ENCODE peak calls at places on chromosomes 5 and 9, in nine cellular contexts. N is uterus, A is body of pancreas, O is WERI-Rb-1, W is A549, H is endothelial cell, V is MM.1S, B is H9, F is thoracic aorta. L is an unnamed sample.

GRCh38 chr5:88964831-88965230 is 81.8 kb upstream of the MEF2C start:
- DNase-seq in N (no peak), A (no peak), O (no peak), W (no peak), H (no peak), V (no peak), B (no peak), F (no peak), L (no peak)

GRCh38 chr9:37749129-37749528 is 4.5 kb upstream of the TRMT10B start:
- DNase-seq in N (no peak), A (no peak), O (no peak), W (no peak), H (no peak), V (no peak), B (no peak), F (no peak), L (no peak)

GRCh38 chr9:7910426-7911015 is 110.9 kb upstream of the DMAC1 start:
- DNase-seq in N (no peak), A (no peak), O (no peak), W (no peak), H (no peak), V (no peak), B (no peak), F (no peak), L (no peak)

GRCh38 chr9:98856982-98857381 is 49.5 kb downstream of the GALNT12 start:
- DNase-seq in N (no peak), A (no peak), O (no peak), W (no peak), H (no peak), V (no peak), B (no peak), F (no peak), L (no peak)

GRCh38 chr9:99929652-99930051 is 23.2 kb downstream of the STX17 start:
- DNase-seq in N (no peak), A (no peak), O (no peak), W (no peak), H (no peak), V (no peak), B (no peak), F (no peak), L (no peak)

GRCh38 chr9:136438909-136439549 is 616 bp downstream of the INPP5E start:
- DNase-seq in N (peak; percentile 38), A (peak; percentile 21), O (peak; percentile 31), W (peak; percentile 25), H (peak; percentile 44), V (peak; percentile 53), B (peak; percentile 48), F (no peak), L (peak; percentile 91)

GRCh38 chr9:6355728-6356127 is 27.6 kb downstream of the TPD52L3 start:
- DNase-seq in N (no peak), A (no peak), O (no peak), W (no peak), H (no peak), V (no peak), B (no peak), F (no peak), L (peak; percentile 42)

GRCh38 chr5:148372883-148373282 is 10.9 kb upstream of the FBXO38 start:
- DNase-seq in N (no peak), A (no peak), O (peak; percentile 71), W (no peak), H (no peak), V (no peak), B (no peak), F (no peak), L (no peak)

GRCh38 chr9:136943291-136944093 is 1.0 kb downstream of the FBXW5 start:
- DNase-seq in N (no peak), A (no peak), O (no peak), W (peak; percentile 50), H (peak; percentile 36), V (peak; percentile 37), B (no peak), F (no peak), L (peak; percentile 84)

GRCh38 chr5:132677191-132677590 is 3.4 kb downstream of the IL4 start:
- DNase-seq in N (peak; percentile 38), A (peak; percentile 40), O (peak; percentile 55), W (peak; percentile 97), H (peak; percentile 21), V (no peak), B (peak; percentile 59), F (peak; percentile 68), L (no peak)

GRCh38 chr5:140311011-140311467 is 8.1 kb upstream of the PFDN1 start:
- DNase-seq in N (no peak), A (no peak), O (no peak), W (no peak), H (no peak), V (no peak), B (no peak), F (no peak), L (no peak)

GRCh38 chr5:40775846-40776657 is 20.3 kb upstream of the TTC33 start:
- DNase-seq in N (no peak), A (no peak), O (no peak), W (no peak), H (no peak), V (no peak), B (no peak), F (no peak), L (no peak)

GRCh38 chr5:150022163-150022540 is 21.6 kb downstream of the HMGXB3 start:
- DNase-seq in N (no peak), A (peak; percentile 13), O (no peak), W (no peak), H (no peak), V (peak; percentile 41), B (no peak), F (no peak), L (no peak)

GRCh38 chr9:398085-398484 is 183.4 kb downstream of the DOCK8 start:
- DNase-seq in N (no peak), A (no peak), O (no peak), W (no peak), H (no peak), V (no peak), B (no peak), F (no peak), L (no peak)

GRCh38 chr9:123343428-123344272 is 12.3 kb upstream of the CRB2 start:
- DNase-seq in N (no peak), A (no peak), O (no peak), W (no peak), H (no peak), V (no peak), B (no peak), F (no peak), L (peak; percentile 87)

DNA sequence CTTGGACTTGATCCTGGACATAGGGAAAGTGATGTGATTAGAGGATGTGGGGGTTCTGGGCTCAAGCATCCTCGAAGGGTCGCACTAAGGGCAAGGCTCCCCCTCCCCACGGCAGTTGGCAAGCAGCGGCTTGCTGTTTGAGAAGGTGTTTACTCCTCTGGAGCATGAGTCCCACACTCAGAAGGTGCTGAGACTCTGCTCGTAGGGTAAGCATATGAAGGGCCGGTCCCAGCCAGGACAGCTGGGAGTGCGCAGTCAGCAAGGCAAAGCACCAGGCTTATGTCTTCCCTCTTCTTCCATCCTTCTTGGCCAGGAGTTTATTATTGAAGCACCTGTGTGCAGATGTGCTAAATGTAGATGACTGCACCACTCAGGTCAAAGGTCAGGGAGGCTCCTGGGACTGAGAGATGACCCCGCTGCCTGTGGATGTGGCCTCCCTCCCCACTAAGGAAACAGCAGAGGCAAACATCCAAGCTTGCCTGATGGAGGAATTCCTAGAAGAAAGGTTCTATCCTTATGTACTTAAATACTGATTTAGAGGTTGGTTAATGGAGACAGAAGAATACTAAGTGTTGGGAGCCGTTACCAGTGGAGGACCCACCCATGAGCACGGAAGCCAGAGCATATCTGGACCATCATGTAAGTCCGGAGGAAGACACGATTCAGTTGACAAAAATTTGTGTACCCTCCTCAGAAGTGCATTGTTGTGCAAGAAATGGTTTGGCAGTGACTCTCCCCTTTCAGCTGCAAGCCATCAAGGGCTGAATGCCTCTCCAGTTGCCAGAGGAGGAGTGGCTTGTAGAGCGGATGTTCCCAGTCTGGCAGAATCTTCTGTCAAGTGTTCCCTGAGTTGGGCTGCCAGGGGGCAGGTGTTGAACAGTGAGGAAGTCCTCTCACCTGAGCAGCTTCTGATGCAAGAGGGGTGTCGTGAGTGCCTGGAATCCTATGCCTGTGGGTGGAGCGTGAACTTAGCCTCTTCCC is 27.2 kb upstream of the CDKN2AIPNL start:
- DNase-seq in N (peak; percentile 89), A (peak; percentile 80), O (no peak), W (no peak), H (no peak), V (no peak), B (peak; percentile 92), F (no peak), L (no peak)
- TF ChIP-seq CTCF in N (no peak), A (no peak), O (no peak), W (no peak), H (no peak), V (no peak), B (peak; percentile 20), F (no peak), L (no peak)

GRCh38 chr5:178284095-178284675 is 51.6 kb upstream of the PHYKPL start:
- DNase-seq in N (no peak), A (no peak), O (no peak), W (no peak), H (no peak), V (peak; percentile 20), B (no peak), F (no peak), L (no peak)
- TF ChIP-seq CTCF in N (no peak), A (no peak), O (peak; percentile 23), W (peak; percentile 40), H (peak; percentile 99), V (peak; percentile 48), B (peak; percentile 95), F (peak; percentile 54), L (peak; percentile 2)

GRCh38 chr5:64506567-64507321 is 929 bp downstream of the RGS7BP start:
- DNase-seq in N (no peak), A (no peak), O (no peak), W (no peak), H (peak; percentile 10), V (no peak), B (peak; percentile 63), F (no peak), L (no peak)
- TF ChIP-seq CTCF in N (no peak), A (no peak), O (peak; percentile 48), W (no peak), H (no peak), V (no peak), B (no peak), F (no peak), L (no peak)

GRCh38 chr9:121437891-121438290 is 61.8 kb downstream of the GGTA1 start:
- DNase-seq in N (no peak), A (no peak), O (no peak), W (no peak), H (no peak), V (no peak), B (no peak), F (no peak), L (no peak)

GRCh38 chr9:121441163-121441562 is 58.5 kb downstream of the GGTA1 start:
- DNase-seq in N (no peak), A (no peak), O (no peak), W (no peak), H (no peak), V (no peak), B (no peak), F (no peak), L (no peak)

GRCh38 chr9:121439016-121439415 is 60.6 kb downstream of the GGTA1 start:
- DNase-seq in N (no peak), A (no peak), O (no peak), W (no peak), H (no peak), V (no peak), B (no peak), F (no peak), L (no peak)

GRCh38 chr9:121439711-121440110 is 59.9 kb downstream of the GGTA1 start:
- DNase-seq in N (no peak), A (no peak), O (no peak), W (no peak), H (no peak), V (no peak), B (no peak), F (no peak), L (no peak)

GRCh38 chr9:121440265-121440664 is 59.4 kb downstream of the GGTA1 start:
- DNase-seq in N (no peak), A (no peak), O (no peak), W (peak; percentile 70), H (no peak), V (no peak), B (no peak), F (no peak), L (no peak)
- TF ChIP-seq CTCF in N (peak; percentile 24), A (no peak), O (peak; percentile 22), W (peak; percentile 40), H (no peak), V (no peak), B (peak; percentile 38), F (peak; percentile 41), L (no peak)

L was measured in GM20000.